ENCODE peak calls at places on chromosome 18, in five cellular contexts. L, W, S, C and X are unnamed samples.

GRCh38 chr18:46301571-46301970 is 197.4 kb downstream of the HAUS1 start:
- DNase-seq in L (no peak), W (no peak), S (no peak), C (no peak), X (no peak)

GRCh38 chr18:34494359-34494696 is 215.8 kb upstream of the DTNA start:
- DNase-seq in L (no peak), W (no peak), S (no peak), C (peak), X (no peak)

GRCh38 chr18:10201655-10202054 is 252.8 kb upstream of the APCDD1 start:
- DNase-seq in L (no peak), W (no peak), S (no peak), C (no peak), X (no peak)

GRCh38 chr18:76450452-76450851 is 44.6 kb downstream of the ZNF516 start:
- DNase-seq in L (peak), W (no peak), S (no peak), C (no peak), X (no peak)

GRCh38 chr18:25230658-25231326 is 121.2 kb downstream of the ZNF521 start:
- DNase-seq in L (peak), W (no peak), S (peak), C (no peak), X (peak)

GRCh38 chr18:76957384-76958355 is 135.3 kb downstream of the ZNF236 start:
- DNase-seq in L (no peak), W (no peak), S (no peak), C (no peak), X (no peak)

GRCh38 chr18:2715990-2716389 is 60.5 kb downstream of the SMCHD1 start:
- DNase-seq in L (peak), W (no peak), S (no peak), C (no peak), X (peak)

GRCh38 chr18:1026930-1027329 is 122.3 kb downstream of the ADCYAP1 start:
- DNase-seq in L (no peak), W (no peak), S (no peak), C (no peak), X (no peak)

GRCh38 chr18:32455346-32455745 is 15.3 kb downstream of the GAREM1 start:
- DNase-seq in L (no peak), W (no peak), S (no peak), C (no peak), X (no peak)

GRCh38 chr18:35268811-35269210 is 21.2 kb downstream of the ZSCAN30 start:
- DNase-seq in L (no peak), W (no peak), S (no peak), C (no peak), X (no peak)

GRCh38 chr18:46555724-46556123 is 101.3 kb downstream of the LOXHD1 start:
- DNase-seq in L (peak), W (no peak), S (peak), C (peak), X (no peak)

GRCh38 chr18:59651071-59651470 is 46.2 kb downstream of the CCBE1 start:
- DNase-seq in L (no peak), W (no peak), S (no peak), C (no peak), X (no peak)

GRCh38 chr18:59646946-59647307 is 50.3 kb downstream of the CCBE1 start:
- DNase-seq in L (peak), W (no peak), S (no peak), C (no peak), X (peak)

GRCh38 chr18:59646228-59646945 is 50.8 kb downstream of the CCBE1 start:
- DNase-seq in L (no peak), W (no peak), S (no peak), C (peak), X (no peak)

GRCh38 chr18:59649575-59649974 is 47.6 kb downstream of the CCBE1 start:
- DNase-seq in L (peak), W (no peak), S (no peak), C (no peak), X (no peak)

GRCh38 chr18:59650266-59650820 is 46.9 kb downstream of the CCBE1 start:
- DNase-seq in L (peak), W (no peak), S (no peak), C (no peak), X (no peak)
- H3K9ac ChIP-seq in L (no peak), W (no peak), S (no peak), C (no peak), X (no peak)

DNA sequence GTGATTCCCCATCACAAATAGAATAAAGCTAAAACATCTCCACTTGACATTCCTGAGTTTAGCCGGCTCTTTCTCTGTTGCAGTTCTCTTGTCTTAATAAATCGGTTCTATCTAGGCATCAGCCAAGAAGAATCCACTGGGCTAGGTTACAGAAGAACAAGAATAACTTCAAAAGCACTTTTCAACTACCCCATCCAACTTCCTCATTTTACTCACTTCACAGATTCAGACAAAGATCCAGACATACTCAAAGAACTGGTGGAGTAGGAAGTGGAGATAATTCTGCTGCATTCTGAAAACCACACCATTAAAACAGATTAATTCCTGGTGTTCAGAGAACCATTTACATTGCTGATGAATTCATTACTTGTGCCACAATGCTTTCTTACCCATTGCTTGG is 9.6 kb upstream of the ALPK2 start:
- DNase-seq in L (no peak), W (no peak), S (peak), C (no peak), X (no peak)
- H4K8ac ChIP-seq in L (no peak), W (no peak), S (no peak), C (no peak), X (no peak)

DNA sequence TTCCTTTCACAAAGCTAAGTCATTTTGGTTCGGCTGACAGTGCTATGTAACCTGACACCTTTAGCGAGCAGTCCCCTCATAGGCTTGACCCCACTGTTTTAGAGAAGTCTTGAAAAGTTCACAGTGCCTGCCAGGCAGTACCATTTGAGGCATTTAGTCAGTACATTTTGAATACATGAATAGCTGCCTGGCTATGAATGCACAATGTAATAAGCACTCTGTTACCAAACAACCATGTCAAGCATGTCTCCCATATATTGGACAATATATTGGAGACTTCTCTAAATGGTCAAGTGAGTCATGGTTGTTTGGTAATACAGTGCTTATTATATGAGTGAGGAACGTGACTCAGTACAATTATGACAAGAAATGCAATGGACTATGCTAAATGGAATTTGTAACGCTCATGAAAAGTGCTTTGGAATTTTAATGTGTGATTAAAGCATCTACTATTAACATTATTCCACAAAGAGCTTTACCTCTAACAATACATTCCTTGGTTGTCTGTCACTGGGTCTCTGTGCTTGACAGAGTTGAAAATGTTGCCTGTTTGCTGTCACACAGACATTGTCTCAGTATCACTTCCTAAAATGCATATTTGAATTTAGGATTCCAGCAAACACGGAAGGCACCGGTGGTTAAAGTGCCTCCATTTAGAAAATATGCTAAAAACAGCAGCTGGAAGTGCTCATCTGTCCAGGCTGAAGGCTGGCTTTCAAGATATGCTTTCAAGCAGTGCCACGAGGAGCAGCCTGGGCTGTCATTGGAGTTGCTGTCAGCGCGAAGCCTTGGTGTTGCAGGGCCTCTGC is 458.6 kb downstream of the FBXO15 start:
- DNase-seq in L (peak), W (peak), S (peak), C (peak), X (peak)
- H3K9ac ChIP-seq in L (peak), W (no peak), S (no peak), C (no peak), X (peak)

GRCh38 chr18:63155910-63156773 is 163.4 kb downstream of the BCL2 start:
- DNase-seq in L (no peak), W (no peak), S (no peak), C (no peak), X (no peak)
- H4K8ac ChIP-seq in L (no peak), W (no peak), S (no peak), C (no peak), X (no peak)

DNA sequence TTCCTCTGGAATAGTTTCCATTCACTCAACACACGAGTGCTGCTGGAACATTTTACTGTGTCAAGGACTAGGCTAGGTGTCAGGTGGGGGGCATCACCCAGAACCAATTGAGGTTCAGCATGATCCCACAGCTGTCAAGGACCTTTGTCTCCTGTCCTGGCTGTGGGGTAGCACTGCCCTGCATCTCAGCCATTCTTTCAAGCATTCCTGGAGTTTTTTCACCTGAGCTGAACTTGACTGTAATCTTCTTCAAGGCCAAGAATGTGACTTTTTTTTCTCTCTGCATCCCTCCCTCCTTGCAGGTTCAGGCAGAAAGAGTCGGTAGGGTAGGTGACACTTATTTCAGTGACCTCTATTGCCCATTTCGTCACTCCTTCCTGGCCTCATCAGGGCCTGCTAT is 3.5 kb downstream of the MAPK4 start:
- DNase-seq in L (no peak), W (no peak), S (peak), C (peak), X (no peak)
- H3K9ac ChIP-seq in L (no peak), W (no peak), S (no peak), C (no peak), X (no peak)

DNA sequence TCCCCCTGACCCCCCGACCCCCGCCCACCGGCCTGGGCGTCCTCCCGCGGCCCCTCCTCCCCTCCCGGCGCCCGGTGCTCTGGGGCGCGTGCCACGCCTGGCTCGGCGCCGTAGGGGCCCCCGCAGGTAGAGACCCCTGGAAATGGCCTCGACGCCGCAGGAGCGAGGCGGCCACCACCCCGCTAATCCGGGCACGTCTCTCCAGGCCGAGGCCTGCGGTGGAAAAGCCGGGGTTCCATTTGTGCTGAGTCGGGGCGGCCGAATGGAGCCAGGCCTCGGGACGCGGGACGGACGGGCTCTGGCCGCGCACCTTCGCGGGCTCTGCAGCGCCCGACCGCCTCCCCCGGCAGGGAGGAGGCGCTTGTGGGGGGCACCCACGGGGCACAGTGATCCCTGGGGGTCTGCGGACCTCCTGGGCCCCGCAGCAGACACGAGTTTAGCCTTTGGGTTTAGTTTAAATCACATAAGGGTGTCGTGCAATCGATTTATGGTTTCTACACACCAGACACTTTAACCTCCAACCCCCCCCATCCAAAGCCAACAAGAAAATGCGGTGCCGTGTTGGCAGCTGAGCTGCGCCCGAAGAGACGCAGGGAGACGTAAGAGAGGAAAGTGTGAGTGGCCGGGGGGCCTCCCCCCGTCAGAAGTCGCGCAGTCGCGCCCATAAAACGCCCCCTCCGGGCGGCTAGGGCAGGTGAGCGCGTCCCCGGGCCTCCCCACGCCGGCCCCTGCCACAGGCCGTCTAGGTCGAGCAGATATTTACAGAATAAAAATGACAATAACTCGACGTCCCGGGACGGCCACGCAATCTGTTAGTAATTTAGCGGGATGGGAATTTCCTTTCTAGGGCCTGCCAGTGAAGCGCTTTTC is 1.1 kb upstream of the NFATC1 start:
- DNase-seq in L (peak), W (no peak), S (peak), C (peak), X (peak)
- H4K8ac ChIP-seq in L (no peak), W (no peak), S (no peak), C (no peak), X (peak)

GRCh38 chr18:57084331-57085298 is 62.3 kb upstream of the BOD1L2 start:
- DNase-seq in L (no peak), W (no peak), S (no peak), C (peak), X (no peak)
- H3K9ac ChIP-seq in L (no peak), W (no peak), S (no peak), C (no peak), X (no peak)

GRCh38 chr18:21599585-21600525 is 649 bp downstream of the ESCO1 start:
- DNase-seq in L (peak), W (no peak), S (peak), C (peak), X (peak)
- H4K8ac ChIP-seq in L (peak), W (peak), S (peak), C (peak), X (peak)